ENCODE peak calls at places on chromosomes 13 and 19, in nine cellular contexts. C is immature natural killer cell, M is ELR, K is OCI-LY7, F is germinal center, W is NCI-H510A, D is omental fat pad, U is spleen, H is T1000. R is an unnamed sample.

GRCh38 chr19:47573076-47574026 is at the start of gene ZNF541:
- DNase-seq in C (peak), M (no peak), K (no peak), F (peak), W (no peak), D (peak), U (peak), H (no peak), R (no peak)

GRCh38 chr13:109945206-109945960 is 159.0 kb upstream of the IRS2 start:
- DNase-seq in C (no peak), M (peak), K (no peak), F (no peak), W (no peak), D (no peak), U (no peak), H (peak), R (peak)

GRCh38 chr19:4831351-4832340 is at the start of gene TICAM1:
- DNase-seq in C (peak), M (peak), K (peak), F (peak), W (no peak), D (peak), U (peak), H (peak), R (peak)

GRCh38 chr13:95440441-95441088 is 112.0 kb upstream of the CLDN10 start:
- DNase-seq in C (no peak), M (no peak), K (no peak), F (no peak), W (no peak), D (no peak), U (no peak), H (no peak), R (no peak)

GRCh38 chr13:99373436-99373835 is 66.2 kb upstream of the GPR183 start:
- DNase-seq in C (no peak), M (no peak), K (no peak), F (no peak), W (no peak), D (no peak), U (no peak), H (no peak), R (no peak)

GRCh38 chr19:397321-397720 is 11.6 kb downstream of the C2CD4C start:
- DNase-seq in C (no peak), M (no peak), K (no peak), F (no peak), W (no peak), D (no peak), U (no peak), H (no peak), R (no peak)

GRCh38 chr13:22061371-22061805 is 390.5 kb downstream of the FGF9 start:
- DNase-seq in C (peak), M (no peak), K (no peak), F (no peak), W (no peak), D (no peak), U (peak), H (no peak), R (no peak)

GRCh38 chr13:99985886-99986527 is 4.4 kb downstream of the ZIC2 start:
- DNase-seq in C (no peak), M (no peak), K (no peak), F (no peak), W (no peak), D (no peak), U (no peak), H (no peak), R (no peak)

GRCh38 chr19:7109678-7110289 is 40.3 kb downstream of the ZNF557 start:
- DNase-seq in C (no peak), M (no peak), K (no peak), F (no peak), W (no peak), D (no peak), U (no peak), H (no peak), R (no peak)

GRCh38 chr13:34750078-34750703 is 191.9 kb upstream of the NBEA start:
- DNase-seq in C (no peak), M (no peak), K (no peak), F (no peak), W (peak), D (no peak), U (no peak), H (no peak), R (no peak)

GRCh38 chr19:17579523-17580244 is 24.2 kb downstream of the COLGALT1 start:
- DNase-seq in C (peak), M (peak), K (peak), F (peak), W (no peak), D (no peak), U (peak), H (no peak), R (peak)

GRCh38 chr13:33353210-33353609 is 67.7 kb upstream of the STARD13 start:
- DNase-seq in C (no peak), M (no peak), K (peak), F (no peak), W (no peak), D (no peak), U (peak), H (no peak), R (no peak)

GRCh38 chr19:50357178-50358100 is 8.0 kb downstream of the NAPSA start:
- DNase-seq in C (peak), M (peak), K (peak), F (peak), W (no peak), D (peak), U (peak), H (peak), R (peak)

GRCh38 chr19:40585677-40586422 is 9.2 kb downstream of the SHKBP1 start:
- DNase-seq in C (no peak), M (peak), K (no peak), F (no peak), W (no peak), D (no peak), U (peak), H (peak), R (peak)

GRCh38 chr13:79457948-79458347 is 23.0 kb upstream of the NDFIP2 start:
- DNase-seq in C (no peak), M (peak), K (no peak), F (no peak), W (no peak), D (no peak), U (no peak), H (no peak), R (peak)

GRCh38 chr19:35718345-35719041 is 690 bp downstream of the KMT2B start:
- DNase-seq in C (peak), M (peak), K (peak), F (peak), W (no peak), D (no peak), U (peak), H (no peak), R (peak)

GRCh38 chr13:110913911-110914292 is 967 bp downstream of the ANKRD10 start:
- DNase-seq in C (no peak), M (no peak), K (peak), F (no peak), W (no peak), D (no peak), U (no peak), H (no peak), R (no peak)

GRCh38 chr19:23716792-23717191 is 29.8 kb upstream of the ZNF675 start:
- DNase-seq in C (no peak), M (peak), K (no peak), F (no peak), W (no peak), D (no peak), U (no peak), H (no peak), R (peak)

GRCh38 chr19:751501-752341 is 809 bp downstream of the MISP start:
- DNase-seq in C (no peak), M (peak), K (no peak), F (no peak), W (no peak), D (no peak), U (no peak), H (peak), R (peak)

R was measured in PC-3.